ENCODE peak calls at places on chromosomes 13 and 19, in eight cellular contexts. B is fibroblast of mammary gland, G is AG10803, W is GM06990, X is IMR-90, C is pancreas, S is lower leg skin, F is PC-3. O is an unnamed sample.

GRCh38 chr13:40528881-40529280 is 137.6 kb downstream of the FOXO1 start:
- DNase-seq in S (no peak), W (no peak), C (no peak), F (no peak), B (no peak), G (no peak), X (no peak), O (no peak)

GRCh38 chr13:109180905-109181425 is 551.6 kb downstream of the MYO16 start:
- DNase-seq in F (no peak), X (peak), C (no peak), G (peak), W (no peak), S (no peak), B (peak), O (no peak)

GRCh38 chr19:32317045-32317444 is 28.4 kb upstream of the ZNF507 start:
- DNase-seq in G (no peak), S (no peak), B (no peak), F (no peak), W (no peak), X (no peak), C (no peak), O (no peak)

GRCh38 chr13:67283602-67284001 is 53.5 kb upstream of the PCDH9 start:
- DNase-seq in W (no peak), S (no peak), B (peak), F (peak), C (no peak), X (peak), G (no peak), O (no peak)

GRCh38 chr13:70391678-70392077 is 283.4 kb upstream of the KLHL1 start:
- DNase-seq in G (no peak), C (no peak), S (no peak), F (peak), B (no peak), W (no peak), X (no peak), O (no peak)

GRCh38 chr19:28307460-28307859 is 905.5 kb downstream of the UQCRFS1 start:
- DNase-seq in S (no peak), C (no peak), B (peak), X (no peak), F (no peak), W (no peak), G (peak), O (no peak)

GRCh38 chr13:24161010-24161775 is 673 bp downstream of the SPATA13 start:
- DNase-seq in X (no peak), C (peak), F (peak), S (no peak), G (no peak), B (no peak), W (no peak), O (peak)

GRCh38 chr19:39415111-39416046 is 2.9 kb downstream of the PLEKHG2 start:
- DNase-seq in F (no peak), S (no peak), C (peak), G (no peak), W (no peak), B (no peak), X (no peak), O (no peak)

GRCh38 chr13:34750078-34750703 is 191.9 kb upstream of the NBEA start:
- DNase-seq in F (no peak), X (no peak), B (no peak), S (no peak), C (no peak), G (no peak), W (peak), O (peak)

GRCh38 chr13:44425041-44425814 is 51.6 kb downstream of the SERP2 start:
- DNase-seq in C (no peak), X (no peak), S (peak), W (no peak), B (no peak), G (no peak), F (no peak), O (no peak)

GRCh38 chr13:113211774-113212173 is 2.4 kb downstream of the CUL4A start:
- DNase-seq in C (no peak), S (no peak), W (no peak), B (no peak), F (peak), X (no peak), G (no peak), O (no peak)

GRCh38 chr19:35862528-35862927 is 5.8 kb downstream of the KIRREL2 start:
- DNase-seq in G (no peak), S (no peak), W (no peak), C (no peak), F (no peak), X (no peak), B (no peak), O (no peak)

GRCh38 chr13:99385940-99386339 is 78.7 kb upstream of the GPR183 start:
- DNase-seq in G (no peak), B (no peak), X (no peak), W (no peak), S (peak), C (no peak), F (no peak), O (no peak)

GRCh38 chr19:32691291-32691951 is at the start of gene NUDT19:
- DNase-seq in W (peak), X (peak), F (peak), S (peak), C (peak), G (peak), B (peak), O (peak)

GRCh38 chr13:101306773-101307172 is 109.5 kb downstream of the NALCN start:
- DNase-seq in C (no peak), S (no peak), B (no peak), G (no peak), W (no peak), X (no peak), F (no peak), O (no peak)

GRCh38 chr13:53266757-53267156 is 238.1 kb downstream of the OLFM4 start:
- DNase-seq in X (no peak), W (no peak), G (no peak), F (no peak), C (no peak), B (no peak), S (no peak), O (no peak)

GRCh38 chr13:111326981-111327642 is 6.7 kb downstream of the TEX29 start:
- DNase-seq in S (no peak), F (no peak), B (no peak), G (no peak), X (no peak), W (no peak), C (no peak), O (no peak)

GRCh38 chr19:33022472-33023116 is 42.1 kb downstream of the RHPN2 start:
- DNase-seq in F (no peak), B (no peak), G (no peak), W (no peak), S (no peak), X (no peak), C (no peak), O (no peak)

GRCh38 chr13:33963134-33963533 is 145.2 kb downstream of the RFC3 start:
- DNase-seq in F (no peak), X (no peak), C (no peak), B (no peak), G (no peak), S (no peak), W (no peak), O (no peak)

GRCh38 chr19:30864460-30865215 is 484.6 kb downstream of the TSHZ3 start:
- DNase-seq in G (no peak), C (no peak), B (no peak), S (no peak), F (no peak), X (no peak), W (no peak), O (no peak)

GRCh38 chr19:13784731-13785452 is 10.4 kb upstream of the ZSWIM4 start:
- DNase-seq in X (peak), G (peak), S (peak), W (peak), C (peak), B (peak), F (peak), O (peak)

GRCh38 chr19:10881403-10882107 is 10.2 kb downstream of the CARM1 start:
- DNase-seq in X (no peak), G (no peak), S (no peak), F (no peak), W (no peak), C (no peak), B (no peak), O (no peak)

GRCh38 chr13:26971990-26972888 is 199.4 kb downstream of the USP12 start:
- DNase-seq in B (peak), W (peak), X (peak), S (no peak), F (peak), G (no peak), C (peak), O (peak)

GRCh38 chr19:6713773-6714692 is 6.4 kb downstream of the C3 start:
- DNase-seq in W (no peak), C (peak), S (no peak), X (no peak), F (no peak), B (no peak), G (no peak), O (no peak)

GRCh38 chr19:7868671-7869452 is 5.3 kb downstream of the PRR36 start:
- DNase-seq in S (peak), B (peak), C (peak), X (peak), W (peak), G (peak), F (peak), O (peak)

GRCh38 chr19:11538232-11539036 is at the start of gene CNN1:
- DNase-seq in W (no peak), G (peak), X (peak), S (no peak), C (no peak), F (no peak), B (peak), O (peak)

GRCh38 chr13:23321534-23322241 is 111.8 kb downstream of the SACS start:
- DNase-seq in C (no peak), B (peak), F (peak), S (peak), G (peak), X (peak), W (no peak), O (peak)

GRCh38 chr13:88395804-88396203 is 724.6 kb downstream of the SLITRK5 start:
- DNase-seq in C (no peak), F (no peak), S (no peak), X (no peak), G (no peak), B (no peak), W (no peak), O (no peak)

GRCh38 chr19:31518626-31519025 is 169.4 kb upstream of the TSHZ3 start:
- DNase-seq in F (no peak), G (no peak), X (no peak), S (no peak), W (no peak), B (no peak), C (no peak), O (no peak)

GRCh38 chr13:110138009-110138699 is 168.8 kb downstream of the COL4A1 start:
- DNase-seq in C (peak), S (peak), F (peak), X (peak), B (peak), G (peak), W (peak), O (peak)

GRCh38 chr13:39107484-39108040 is 69.3 kb downstream of the NHLRC3 start:
- DNase-seq in W (no peak), S (no peak), F (no peak), C (no peak), B (no peak), X (no peak), G (no peak), O (no peak)

GRCh38 chr19:38496116-38496515 is 62.6 kb downstream of the RYR1 start:
- DNase-seq in B (no peak), C (no peak), S (no peak), G (no peak), X (no peak), F (no peak), W (no peak), O (no peak)

GRCh38 chr19:8456064-8456463 is 11.3 kb downstream of the HNRNPM start:
- DNase-seq in X (no peak), F (no peak), B (no peak), S (no peak), G (no peak), W (no peak), C (no peak), O (no peak)

GRCh38 chr19:32017341-32017948 is 328.0 kb upstream of the ZNF507 start:
- DNase-seq in C (no peak), B (peak), W (no peak), G (no peak), X (no peak), S (no peak), F (no peak), O (no peak)

GRCh38 chr19:53157601-53158000 is 1.3 kb downstream of the ZNF347 start:
- DNase-seq in B (peak), S (no peak), G (peak), C (no peak), W (no peak), F (peak), X (peak), O (no peak)

GRCh38 chr13:110416131-110416584 is 109.1 kb downstream of the COL4A2 start:
- DNase-seq in B (peak), G (peak), F (no peak), W (no peak), C (no peak), X (peak), S (no peak), O (no peak)

GRCh38 chr13:101618440-101619187 is 166.1 kb downstream of the ITGBL1 start:
- DNase-seq in C (no peak), S (no peak), F (no peak), X (no peak), W (no peak), G (no peak), B (no peak), O (no peak)

GRCh38 chr13:114105351-114106225 is 26.8 kb downstream of the RASA3 start:
- DNase-seq in C (peak), W (no peak), S (no peak), B (no peak), X (no peak), F (no peak), G (no peak), O (no peak)

DNA sequence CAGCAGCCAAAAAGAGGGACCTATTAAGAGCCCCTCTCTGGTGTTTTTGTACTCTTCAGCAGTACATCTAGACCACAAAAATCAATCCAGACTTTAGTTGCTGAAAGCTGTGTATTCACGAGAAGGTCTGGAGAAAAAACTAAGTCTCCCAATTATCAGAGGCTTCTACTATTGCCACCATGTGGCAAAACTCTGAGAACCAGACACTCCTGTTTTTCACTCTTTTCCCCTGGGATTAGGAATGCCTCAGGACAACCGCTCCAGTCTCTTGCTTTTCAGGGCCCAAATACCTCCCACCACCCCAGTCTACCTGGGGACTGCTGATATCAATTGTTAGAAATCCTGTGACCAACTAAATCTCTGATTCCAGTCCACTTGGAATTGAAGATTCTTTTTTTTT is 30.1 kb upstream of the OBI1 start:
- DNase-seq in W (no peak), B (no peak), S (no peak), X (no peak), F (peak), G (no peak), C (no peak), O (no peak)
- TF ChIP-seq CTCF in W (no peak), B (peak), S (no peak), X (no peak), F (peak), G (no peak), C (no peak), O (peak)

GRCh38 chr19:674282-675151 is 1.7 kb upstream of the FSTL3 start:
- DNase-seq in F (no peak), W (no peak), S (no peak), C (peak), G (no peak), X (no peak), B (no peak), O (no peak)

GRCh38 chr19:676007-676342 is 217 bp upstream of the FSTL3 start:
- DNase-seq in W (no peak), F (no peak), B (no peak), G (no peak), X (no peak), C (no peak), S (no peak), O (no peak)

GRCh38 chr19:676343-677105 is at the start of gene FSTL3:
- DNase-seq in G (no peak), F (peak), B (no peak), S (no peak), X (no peak), C (peak), W (no peak), O (no peak)

GRCh38 chr19:664913-665443 is 2.0 kb upstream of the RNF126 start:
- DNase-seq in G (peak), B (peak), W (peak), F (peak), C (peak), S (peak), X (peak), O (peak)

DNA sequence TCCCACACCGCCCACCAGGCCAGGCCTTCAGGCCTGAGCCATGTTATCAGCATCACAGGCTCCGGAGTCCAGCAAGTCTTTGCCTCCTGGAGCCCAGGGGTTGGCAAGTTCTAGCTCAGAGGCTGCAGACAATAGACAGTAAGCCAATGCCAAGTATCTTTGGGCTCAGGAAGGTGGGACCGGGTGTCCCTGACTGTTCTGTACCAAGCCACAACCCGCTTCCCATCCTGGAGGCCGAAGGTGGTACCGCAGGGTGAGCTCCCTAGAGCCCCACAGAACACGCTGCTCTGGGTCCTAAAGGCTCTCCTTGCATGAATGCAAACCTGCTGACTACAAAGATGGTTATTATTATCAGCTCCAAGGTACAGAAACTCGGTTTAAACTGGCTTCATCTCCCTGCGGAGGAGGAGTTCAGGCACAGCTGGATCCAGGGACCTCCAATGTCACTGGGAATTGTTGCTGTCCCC is 5.5 kb upstream of the FSTL3 start:
- DNase-seq in F (no peak), W (peak), C (no peak), G (no peak), X (no peak), S (no peak), B (no peak), O (no peak)
- TF ChIP-seq CTCF in F (no peak), W (peak), C (no peak), G (no peak), X (no peak), S (no peak), B (no peak), O (no peak)

GRCh38 chr19:37172368-37173366 is at the start of gene ZNF585A:
- DNase-seq in X (peak), F (peak), W (peak), C (peak), S (peak), G (peak), B (peak), O (peak)
- TF ChIP-seq CTCF in X (peak), F (no peak), W (no peak), C (peak), S (no peak), G (peak), B (peak), O (peak)

GRCh38 chr19:17554968-17555479 is 425 bp upstream of the COLGALT1 start:
- DNase-seq in S (no peak), F (no peak), W (no peak), C (no peak), X (no peak), B (no peak), G (no peak), O (no peak)
- TF ChIP-seq CTCF in S (no peak), F (no peak), W (no peak), C (no peak), X (no peak), B (no peak), G (no peak), O (no peak)